ENCODE peak calls at places on chromosomes 6 and 20, in five cellular contexts. One of them, this sample, is unnamed.

GRCh38 chr6:45044510-45045252 is 283.4 kb upstream of the RUNX2 start:
- DNase-seq in H1: no peak
- DNase-seq in HepG2: no peak
- DNase-seq in GM12878: no peak
- DNase-seq in K562: no peak
- DNase-seq in this sample: no peak

GRCh38 chr20:10910535-10911239 is 236.9 kb upstream of the JAG1 start:
- DNase-seq in H1: no peak
- DNase-seq in HepG2: no peak
- DNase-seq in GM12878: no peak
- DNase-seq in K562: no peak
- DNase-seq in this sample: no peak

GRCh38 chr6:159701413-159701999 is 8.5 kb upstream of the SOD2 start:
- DNase-seq in H1: no peak
- DNase-seq in HepG2: peak
- DNase-seq in GM12878: no peak
- DNase-seq in K562: no peak
- DNase-seq in this sample: no peak

GRCh38 chr6:139588076-139588639 is 213.7 kb upstream of the CITED2 start:
- DNase-seq in H1: no peak
- DNase-seq in HepG2: peak
- DNase-seq in GM12878: no peak
- DNase-seq in K562: peak
- DNase-seq in this sample: peak

GRCh38 chr20:19832875-19833274 is 74.8 kb downstream of the RIN2 start:
- DNase-seq in H1: no peak
- DNase-seq in HepG2: no peak
- DNase-seq in GM12878: no peak
- DNase-seq in K562: no peak
- DNase-seq in this sample: no peak

GRCh38 chr6:163148781-163149534 is 265.6 kb upstream of the QKI start:
- DNase-seq in H1: no peak
- DNase-seq in HepG2: no peak
- DNase-seq in GM12878: no peak
- DNase-seq in K562: no peak
- DNase-seq in this sample: no peak

GRCh38 chr20:45011108-45011526 is 44.8 kb downstream of the STK4 start:
- DNase-seq in H1: peak
- DNase-seq in HepG2: peak
- DNase-seq in GM12878: no peak
- DNase-seq in K562: peak
- DNase-seq in this sample: peak

GRCh38 chr6:32941412-32941784 is 570 bp upstream of the HLA-DMB start:
- DNase-seq in H1: no peak
- DNase-seq in HepG2: no peak
- DNase-seq in GM12878: peak
- DNase-seq in K562: no peak
- DNase-seq in this sample: no peak

GRCh38 chr20:30912006-30912660 is 345.3 kb upstream of the DEFB115 start:
- DNase-seq in H1: peak
- DNase-seq in HepG2: no peak
- DNase-seq in GM12878: no peak
- DNase-seq in K562: no peak
- DNase-seq in this sample: no peak

GRCh38 chr20:57762531-57763234 is 52.9 kb upstream of the PMEPA1 start:
- DNase-seq in H1: no peak
- DNase-seq in HepG2: no peak
- DNase-seq in GM12878: no peak
- DNase-seq in K562: no peak
- DNase-seq in this sample: no peak

GRCh38 chr6:125945378-125946141 is 11.0 kb upstream of the HINT3 start:
- DNase-seq in H1: no peak
- DNase-seq in HepG2: peak
- DNase-seq in GM12878: no peak
- DNase-seq in K562: peak
- DNase-seq in this sample: no peak

GRCh38 chr6:70289299-70289698 is 13.6 kb downstream of the COL9A1 start:
- DNase-seq in H1: no peak
- DNase-seq in HepG2: peak
- DNase-seq in GM12878: no peak
- DNase-seq in K562: no peak
- DNase-seq in this sample: no peak

GRCh38 chr20:38680492-38681118 is 43.7 kb upstream of the SLC32A1 start:
- DNase-seq in H1: peak
- DNase-seq in HepG2: peak
- DNase-seq in GM12878: no peak
- DNase-seq in K562: peak
- DNase-seq in this sample: no peak

GRCh38 chr20:50728981-50729874 is 2.2 kb upstream of the PARD6B start:
- DNase-seq in H1: peak
- DNase-seq in HepG2: peak
- DNase-seq in GM12878: no peak
- DNase-seq in K562: no peak
- DNase-seq in this sample: peak

GRCh38 chr6:27684264-27685211 is 211.6 kb upstream of the ZNF184 start:
- DNase-seq in H1: peak
- DNase-seq in HepG2: peak
- DNase-seq in GM12878: peak
- DNase-seq in K562: peak
- DNase-seq in this sample: peak

DNA sequence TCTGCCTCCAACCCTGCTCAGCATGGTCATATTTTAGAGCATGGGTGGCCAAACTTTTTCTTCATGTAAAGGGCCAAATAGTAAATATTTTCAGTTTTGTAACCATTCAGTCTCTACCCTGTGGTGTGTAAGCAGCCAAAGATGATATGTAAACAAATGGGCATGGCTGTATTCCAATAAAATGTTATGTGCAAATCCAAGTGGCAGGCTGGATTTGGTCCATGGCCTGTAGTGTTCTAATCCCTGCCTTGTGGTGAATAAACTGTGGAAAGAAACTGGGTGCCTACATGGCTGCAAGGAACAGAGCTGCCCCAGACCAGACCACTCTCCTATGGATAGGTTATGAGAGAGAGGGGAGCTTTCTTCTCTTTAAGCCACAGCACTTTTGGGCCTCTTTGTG is 32.7 kb downstream of the OGFRL1 start:
- DNase-seq in H1: no peak
- DNase-seq in HepG2: no peak
- DNase-seq in GM12878: no peak
- DNase-seq in K562: no peak
- DNase-seq in this sample: no peak
- TF ChIP-seq SRF in H1: no peak
- TF ChIP-seq SRF in HepG2: no peak
- TF ChIP-seq SRF in GM12878: no peak
- TF ChIP-seq SRF in K562: no peak
- TF ChIP-seq SRF in this sample: no peak

GRCh38 chr6:157570752-157571151 is 189.8 kb downstream of the ZDHHC14 start:
- DNase-seq in H1: no peak
- DNase-seq in HepG2: peak
- DNase-seq in GM12878: no peak
- DNase-seq in K562: no peak
- DNase-seq in this sample: no peak
- TF ChIP-seq SRF in H1: no peak
- TF ChIP-seq SRF in HepG2: no peak
- TF ChIP-seq SRF in GM12878: no peak
- TF ChIP-seq SRF in K562: no peak
- TF ChIP-seq SRF in this sample: no peak

DNA sequence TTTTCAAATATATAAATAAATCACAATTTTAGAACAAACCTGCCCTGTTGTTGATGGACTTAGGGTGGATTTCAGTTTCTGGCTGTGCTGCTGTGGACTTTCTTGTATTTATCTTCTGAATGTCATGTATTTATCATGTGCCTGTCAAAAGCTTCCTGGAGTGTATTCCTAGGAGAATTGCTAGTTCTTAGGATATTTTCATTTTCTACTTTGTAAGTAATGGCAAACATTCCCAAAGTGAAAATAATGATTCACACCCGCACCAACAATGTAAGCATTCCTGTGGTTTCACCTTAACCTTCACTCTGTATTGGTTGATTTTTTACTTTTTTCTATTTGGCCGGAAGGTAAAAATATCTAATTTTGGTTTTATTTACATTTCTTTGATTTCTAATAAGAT is 387.8 kb downstream of the SMOC2 start:
- DNase-seq in H1: no peak
- DNase-seq in HepG2: no peak
- DNase-seq in GM12878: no peak
- DNase-seq in K562: no peak
- DNase-seq in this sample: no peak
- TF ChIP-seq SRF in H1: no peak
- TF ChIP-seq SRF in HepG2: no peak
- TF ChIP-seq SRF in GM12878: no peak
- TF ChIP-seq SRF in K562: no peak
- TF ChIP-seq SRF in this sample: no peak

GRCh38 chr6:151317206-151317994 is 74.0 kb downstream of the ZBTB2 start:
- DNase-seq in H1: no peak
- DNase-seq in HepG2: no peak
- DNase-seq in GM12878: no peak
- DNase-seq in K562: no peak
- DNase-seq in this sample: no peak
- TF ChIP-seq SRF in H1: no peak
- TF ChIP-seq SRF in HepG2: no peak
- TF ChIP-seq SRF in GM12878: no peak
- TF ChIP-seq SRF in K562: no peak
- TF ChIP-seq SRF in this sample: no peak

GRCh38 chr6:161442381-161442858 is 168.6 kb upstream of the AGPAT4 start:
- DNase-seq in H1: no peak
- DNase-seq in HepG2: no peak
- DNase-seq in GM12878: no peak
- DNase-seq in K562: no peak
- DNase-seq in this sample: no peak
- TF ChIP-seq SRF in H1: no peak
- TF ChIP-seq SRF in HepG2: no peak
- TF ChIP-seq SRF in GM12878: no peak
- TF ChIP-seq SRF in K562: no peak
- TF ChIP-seq SRF in this sample: no peak

DNA sequence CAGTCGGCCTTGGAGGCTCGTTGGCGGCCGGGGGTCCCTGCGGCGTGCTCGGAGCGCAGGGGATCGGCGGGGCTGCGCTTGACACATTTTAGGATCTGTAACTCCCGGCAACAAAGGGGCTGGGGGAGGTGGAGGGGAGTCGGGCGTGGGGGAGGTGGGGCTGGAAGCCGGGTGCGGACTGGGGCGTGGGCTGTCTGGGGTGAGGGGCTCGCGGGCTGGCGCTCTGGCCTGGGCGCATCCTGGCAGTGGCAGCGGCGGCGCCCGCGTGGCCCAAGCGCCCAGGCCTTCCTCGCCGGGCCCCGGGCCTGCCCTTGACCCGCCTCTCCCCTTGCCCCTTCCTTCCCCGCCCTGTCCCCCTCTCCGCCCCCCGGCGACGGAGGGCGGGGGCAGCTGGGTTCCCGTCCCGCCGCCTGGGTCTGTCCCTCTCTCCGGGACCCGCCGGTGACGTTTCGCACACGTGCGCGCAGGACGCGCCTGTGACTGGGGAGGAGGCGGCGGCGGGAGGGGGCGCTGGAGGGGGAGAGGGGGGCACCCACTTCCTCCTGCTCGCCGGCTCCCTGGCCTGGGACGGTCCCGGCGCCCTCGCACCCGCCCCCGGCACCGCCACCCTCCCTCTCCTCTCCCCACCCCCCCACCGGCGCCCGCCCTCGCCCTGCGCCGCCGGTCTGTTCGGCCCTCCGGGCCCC is 1.5 kb downstream of the E2F3 start:
- DNase-seq in H1: peak
- DNase-seq in HepG2: peak
- DNase-seq in GM12878: peak
- DNase-seq in K562: peak
- DNase-seq in this sample: peak
- TF ChIP-seq SRF in H1: no peak
- TF ChIP-seq SRF in HepG2: no peak
- TF ChIP-seq SRF in GM12878: no peak
- TF ChIP-seq SRF in K562: no peak
- TF ChIP-seq SRF in this sample: no peak

GRCh38 chr6:14658909-14659561 is 541.5 kb downstream of the CD83 start:
- DNase-seq in H1: no peak
- DNase-seq in HepG2: no peak
- DNase-seq in GM12878: no peak
- DNase-seq in K562: no peak
- DNase-seq in this sample: no peak

GRCh38 chr6:14661696-14662095 is 544.1 kb downstream of the CD83 start:
- DNase-seq in H1: no peak
- DNase-seq in HepG2: no peak
- DNase-seq in GM12878: no peak
- DNase-seq in K562: no peak
- DNase-seq in this sample: no peak

GRCh38 chr6:14664112-14664592 is 546.6 kb downstream of the CD83 start:
- DNase-seq in H1: no peak
- DNase-seq in HepG2: no peak
- DNase-seq in GM12878: no peak
- DNase-seq in K562: no peak
- DNase-seq in this sample: no peak

GRCh38 chr6:14660767-14661166 is 543.2 kb downstream of the CD83 start:
- DNase-seq in H1: no peak
- DNase-seq in HepG2: no peak
- DNase-seq in GM12878: no peak
- DNase-seq in K562: no peak
- DNase-seq in this sample: no peak

GRCh38 chr6:14661188-14661587 is 543.6 kb downstream of the CD83 start:
- DNase-seq in H1: no peak
- DNase-seq in HepG2: no peak
- DNase-seq in GM12878: peak
- DNase-seq in K562: no peak
- DNase-seq in this sample: no peak
- TF ChIP-seq SRF in H1: no peak
- TF ChIP-seq SRF in HepG2: no peak
- TF ChIP-seq SRF in GM12878: no peak
- TF ChIP-seq SRF in K562: no peak
- TF ChIP-seq SRF in this sample: no peak

GRCh38 chr20:35870541-35871307 is 83.6 kb downstream of the SCAND1 start:
- DNase-seq in H1: no peak
- DNase-seq in HepG2: no peak
- DNase-seq in GM12878: no peak
- DNase-seq in K562: no peak
- DNase-seq in this sample: no peak
- TF ChIP-seq SRF in H1: no peak
- TF ChIP-seq SRF in HepG2: no peak
- TF ChIP-seq SRF in GM12878: no peak
- TF ChIP-seq SRF in K562: no peak
- TF ChIP-seq SRF in this sample: no peak